ENCODE peak calls at places on chromosomes 6 and 20, in nine cellular contexts. One of them, this sample, is unnamed. For H3K36me3, the result is how much of the 10 kb centered on the place peaks cover.

GRCh38 chr6:129120856-129121255 is 237.9 kb downstream of the LAMA2 start:
- DNase-seq in pancreas: no peak
- DNase-seq in astrocyte: no peak
- DNase-seq in OCI-LY7: no peak
- DNase-seq in fibroblast of lung: no peak
- DNase-seq in upper lobe of right lung: no peak
- DNase-seq in ascending aorta: no peak
- DNase-seq in left ventricle myocardium inferior: no peak
- DNase-seq in heart left ventricle: no peak
- DNase-seq in this sample: no peak

GRCh38 chr6:81881660-81882059 is 129.2 kb upstream of the TENT5A start:
- DNase-seq in pancreas: no peak
- DNase-seq in astrocyte: no peak
- DNase-seq in OCI-LY7: no peak
- DNase-seq in fibroblast of lung: no peak
- DNase-seq in upper lobe of right lung: no peak
- DNase-seq in ascending aorta: no peak
- DNase-seq in left ventricle myocardium inferior: no peak
- DNase-seq in heart left ventricle: no peak
- DNase-seq in this sample: no peak

GRCh38 chr20:3801846-3802245 is 5.7 kb downstream of the CDC25B start:
- DNase-seq in pancreas: no peak
- DNase-seq in astrocyte: no peak
- DNase-seq in OCI-LY7: no peak
- DNase-seq in fibroblast of lung: no peak
- DNase-seq in upper lobe of right lung: no peak
- DNase-seq in ascending aorta: no peak
- DNase-seq in left ventricle myocardium inferior: no peak
- DNase-seq in heart left ventricle: no peak
- DNase-seq in this sample: no peak

GRCh38 chr6:128554302-128554701 is 33.9 kb upstream of the PTPRK start:
- DNase-seq in pancreas: no peak
- DNase-seq in astrocyte: no peak
- DNase-seq in OCI-LY7: no peak
- DNase-seq in fibroblast of lung: peak
- DNase-seq in upper lobe of right lung: no peak
- DNase-seq in ascending aorta: no peak
- DNase-seq in left ventricle myocardium inferior: no peak
- DNase-seq in heart left ventricle: no peak
- DNase-seq in this sample: peak

GRCh38 chr20:19710336-19710721 is 47.7 kb upstream of the RIN2 start:
- DNase-seq in pancreas: no peak
- DNase-seq in astrocyte: no peak
- DNase-seq in OCI-LY7: no peak
- DNase-seq in fibroblast of lung: peak
- DNase-seq in upper lobe of right lung: no peak
- DNase-seq in ascending aorta: peak
- DNase-seq in left ventricle myocardium inferior: no peak
- DNase-seq in heart left ventricle: no peak
- DNase-seq in this sample: no peak

GRCh38 chr20:1122388-1123315 is 4.2 kb downstream of the PSMF1 start:
- DNase-seq in pancreas: no peak
- DNase-seq in astrocyte: peak
- DNase-seq in OCI-LY7: no peak
- DNase-seq in fibroblast of lung: peak
- DNase-seq in upper lobe of right lung: peak
- DNase-seq in ascending aorta: no peak
- DNase-seq in left ventricle myocardium inferior: peak
- DNase-seq in heart left ventricle: peak
- DNase-seq in this sample: peak

GRCh38 chr6:29696147-29697129 is 15.5 kb upstream of the ZFP57 start:
- DNase-seq in pancreas: no peak
- DNase-seq in astrocyte: no peak
- DNase-seq in OCI-LY7: no peak
- DNase-seq in fibroblast of lung: no peak
- DNase-seq in upper lobe of right lung: no peak
- DNase-seq in ascending aorta: no peak
- DNase-seq in left ventricle myocardium inferior: no peak
- DNase-seq in heart left ventricle: no peak
- DNase-seq in this sample: peak

GRCh38 chr6:68559716-68560115 is 75.4 kb upstream of the ADGRB3 start:
- DNase-seq in pancreas: no peak
- DNase-seq in astrocyte: peak
- DNase-seq in OCI-LY7: no peak
- DNase-seq in fibroblast of lung: peak
- DNase-seq in upper lobe of right lung: no peak
- DNase-seq in ascending aorta: no peak
- DNase-seq in left ventricle myocardium inferior: no peak
- DNase-seq in heart left ventricle: no peak
- DNase-seq in this sample: no peak

GRCh38 chr6:116557863-116558262 is 4.3 kb downstream of the CALHM4 start:
- DNase-seq in pancreas: no peak
- DNase-seq in astrocyte: peak
- DNase-seq in OCI-LY7: no peak
- DNase-seq in fibroblast of lung: peak
- DNase-seq in upper lobe of right lung: no peak
- DNase-seq in ascending aorta: no peak
- DNase-seq in left ventricle myocardium inferior: peak
- DNase-seq in heart left ventricle: peak
- DNase-seq in this sample: peak

GRCh38 chr20:48192109-48192508 is 406.8 kb upstream of the SULF2 start:
- DNase-seq in pancreas: no peak
- DNase-seq in astrocyte: no peak
- DNase-seq in OCI-LY7: no peak
- DNase-seq in fibroblast of lung: no peak
- DNase-seq in upper lobe of right lung: no peak
- DNase-seq in ascending aorta: no peak
- DNase-seq in left ventricle myocardium inferior: no peak
- DNase-seq in heart left ventricle: no peak
- DNase-seq in this sample: no peak

GRCh38 chr20:46772901-46773300 is 63.5 kb downstream of the SLC2A10 start:
- DNase-seq in pancreas: no peak
- DNase-seq in astrocyte: no peak
- DNase-seq in OCI-LY7: no peak
- DNase-seq in fibroblast of lung: no peak
- DNase-seq in upper lobe of right lung: no peak
- DNase-seq in ascending aorta: no peak
- DNase-seq in left ventricle myocardium inferior: no peak
- DNase-seq in heart left ventricle: no peak
- DNase-seq in this sample: no peak

DNA sequence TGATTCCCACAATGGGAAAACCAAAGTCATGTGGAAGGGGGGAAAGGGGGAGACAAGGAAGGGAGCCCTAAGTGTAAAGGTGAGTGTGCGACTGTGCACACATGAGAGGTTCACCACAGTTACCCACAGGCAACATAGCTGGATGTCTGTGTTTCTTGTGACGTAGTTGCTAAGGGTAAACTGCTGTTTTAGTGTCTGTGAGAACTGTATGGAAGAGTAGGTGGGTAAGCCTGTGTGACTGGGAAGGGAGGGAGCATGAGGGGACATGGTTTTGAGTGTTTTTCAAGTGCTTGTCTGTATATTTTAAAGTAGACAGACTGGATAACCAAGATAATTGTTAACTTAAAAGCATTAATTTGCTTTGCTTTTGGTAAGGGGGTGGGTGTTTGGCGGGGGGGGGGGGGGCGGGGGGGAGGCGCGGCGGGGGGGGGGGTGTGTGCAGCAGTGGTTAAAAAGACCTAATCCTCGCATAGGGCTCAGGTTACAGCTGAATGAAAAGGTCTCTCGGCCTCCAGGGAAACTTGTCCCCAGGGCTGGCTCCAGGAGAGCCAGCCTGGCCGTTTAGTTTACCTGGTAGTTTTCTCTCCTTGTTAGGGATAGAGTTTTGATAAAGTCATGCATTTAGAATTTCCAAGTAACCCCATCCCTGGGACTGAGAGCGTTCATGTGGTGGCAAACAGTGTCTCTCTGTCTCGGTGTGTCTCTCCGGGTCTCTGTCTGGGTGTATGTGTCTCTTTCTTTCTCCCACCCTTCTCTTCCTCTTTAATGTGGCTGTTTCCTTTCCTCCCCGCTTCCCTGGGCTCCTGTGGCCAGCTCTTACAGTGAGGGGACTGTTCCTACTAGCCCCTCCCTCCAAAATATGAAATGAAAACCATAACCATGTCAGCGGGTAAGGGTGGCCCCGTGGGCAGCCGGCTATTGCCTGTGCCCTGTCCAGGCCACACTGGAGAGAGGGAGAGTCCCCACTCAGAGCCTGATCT is 3.4 kb downstream of the SCUBE3 start:
- DNase-seq in pancreas: no peak
- DNase-seq in astrocyte: no peak
- DNase-seq in OCI-LY7: no peak
- DNase-seq in fibroblast of lung: no peak
- DNase-seq in upper lobe of right lung: no peak
- DNase-seq in ascending aorta: no peak
- DNase-seq in left ventricle myocardium inferior: no peak
- DNase-seq in heart left ventricle: no peak
- DNase-seq in this sample: no peak
- H3K4me3 ChIP-seq in pancreas: no peak
- H3K4me3 ChIP-seq in astrocyte: no peak
- H3K4me3 ChIP-seq in OCI-LY7: no peak
- H3K4me3 ChIP-seq in fibroblast of lung: no peak
- H3K4me3 ChIP-seq in upper lobe of right lung: no peak
- H3K4me3 ChIP-seq in ascending aorta: peak
- H3K4me3 ChIP-seq in left ventricle myocardium inferior: no peak
- H3K4me3 ChIP-seq in heart left ventricle: no peak
- H3K4me3 ChIP-seq in this sample: no peak

DNA sequence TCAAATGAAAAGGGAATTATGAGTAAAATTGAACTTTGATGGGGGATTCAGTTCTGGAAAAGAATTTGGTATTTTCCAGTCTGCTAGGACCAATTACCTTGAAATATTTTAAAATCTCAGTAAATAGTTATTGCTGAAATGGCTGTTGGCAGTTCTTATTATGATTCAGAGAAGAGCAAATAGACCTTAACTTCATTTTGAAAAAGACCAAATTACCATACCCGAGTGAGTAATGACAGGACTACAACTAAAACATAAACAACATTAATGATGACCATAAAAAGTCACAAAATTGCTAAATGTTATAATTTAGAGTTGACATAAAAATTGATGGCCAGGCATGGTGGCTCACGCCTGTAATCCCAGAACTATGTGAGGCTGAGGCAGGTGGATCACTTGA is 21.7 kb downstream of the TRIM38 start:
- DNase-seq in pancreas: no peak
- DNase-seq in astrocyte: no peak
- DNase-seq in OCI-LY7: no peak
- DNase-seq in fibroblast of lung: no peak
- DNase-seq in upper lobe of right lung: no peak
- DNase-seq in ascending aorta: no peak
- DNase-seq in left ventricle myocardium inferior: no peak
- DNase-seq in heart left ventricle: no peak
- DNase-seq in this sample: no peak
- H3K36me3 ChIP-seq in pancreas: under half
- H3K36me3 ChIP-seq in astrocyte: under half
- H3K36me3 ChIP-seq in OCI-LY7: half or more
- H3K36me3 ChIP-seq in fibroblast of lung: under half
- H3K36me3 ChIP-seq in upper lobe of right lung: half or more
- H3K36me3 ChIP-seq in ascending aorta: under half
- H3K36me3 ChIP-seq in left ventricle myocardium inferior: under half
- H3K36me3 ChIP-seq in heart left ventricle: under half
- H3K36me3 ChIP-seq in this sample: under half

GRCh38 chr6:161442381-161442858 is 168.6 kb upstream of the AGPAT4 start:
- DNase-seq in pancreas: no peak
- DNase-seq in astrocyte: no peak
- DNase-seq in OCI-LY7: no peak
- DNase-seq in fibroblast of lung: no peak
- DNase-seq in upper lobe of right lung: no peak
- DNase-seq in ascending aorta: no peak
- DNase-seq in left ventricle myocardium inferior: no peak
- DNase-seq in heart left ventricle: no peak
- DNase-seq in this sample: no peak

GRCh38 chr6:161443868-161444267 is 170.0 kb upstream of the AGPAT4 start:
- DNase-seq in pancreas: no peak
- DNase-seq in astrocyte: peak
- DNase-seq in OCI-LY7: no peak
- DNase-seq in fibroblast of lung: no peak
- DNase-seq in upper lobe of right lung: no peak
- DNase-seq in ascending aorta: no peak
- DNase-seq in left ventricle myocardium inferior: no peak
- DNase-seq in heart left ventricle: peak
- DNase-seq in this sample: no peak

GRCh38 chr6:161444966-161445799 is 171.3 kb upstream of the AGPAT4 start:
- DNase-seq in pancreas: no peak
- DNase-seq in astrocyte: peak
- DNase-seq in OCI-LY7: no peak
- DNase-seq in fibroblast of lung: peak
- DNase-seq in upper lobe of right lung: peak
- DNase-seq in ascending aorta: no peak
- DNase-seq in left ventricle myocardium inferior: no peak
- DNase-seq in heart left ventricle: no peak
- DNase-seq in this sample: no peak

GRCh38 chr6:161446296-161446925 is 172.6 kb upstream of the AGPAT4 start:
- DNase-seq in pancreas: no peak
- DNase-seq in astrocyte: no peak
- DNase-seq in OCI-LY7: no peak
- DNase-seq in fibroblast of lung: no peak
- DNase-seq in upper lobe of right lung: no peak
- DNase-seq in ascending aorta: no peak
- DNase-seq in left ventricle myocardium inferior: no peak
- DNase-seq in heart left ventricle: no peak
- DNase-seq in this sample: no peak

GRCh38 chr6:161444464-161444863 is 170.6 kb upstream of the AGPAT4 start:
- DNase-seq in pancreas: peak
- DNase-seq in astrocyte: peak
- DNase-seq in OCI-LY7: no peak
- DNase-seq in fibroblast of lung: peak
- DNase-seq in upper lobe of right lung: no peak
- DNase-seq in ascending aorta: no peak
- DNase-seq in left ventricle myocardium inferior: no peak
- DNase-seq in heart left ventricle: no peak
- DNase-seq in this sample: peak
- TF ChIP-seq CTCF in pancreas: no peak
- TF ChIP-seq CTCF in astrocyte: peak
- TF ChIP-seq CTCF in OCI-LY7: no peak
- TF ChIP-seq CTCF in fibroblast of lung: peak
- TF ChIP-seq CTCF in upper lobe of right lung: no peak
- TF ChIP-seq CTCF in ascending aorta: no peak
- TF ChIP-seq CTCF in left ventricle myocardium inferior: peak
- TF ChIP-seq CTCF in heart left ventricle: no peak
- TF ChIP-seq CTCF in this sample: peak

GRCh38 chr6:123904228-123904627 is 100.6 kb downstream of the NKAIN2 start:
- DNase-seq in pancreas: no peak
- DNase-seq in astrocyte: no peak
- DNase-seq in OCI-LY7: no peak
- DNase-seq in fibroblast of lung: no peak
- DNase-seq in upper lobe of right lung: no peak
- DNase-seq in ascending aorta: no peak
- DNase-seq in left ventricle myocardium inferior: no peak
- DNase-seq in heart left ventricle: no peak
- DNase-seq in this sample: no peak

GRCh38 chr6:123899745-123900144 is 96.1 kb downstream of the NKAIN2 start:
- DNase-seq in pancreas: no peak
- DNase-seq in astrocyte: no peak
- DNase-seq in OCI-LY7: no peak
- DNase-seq in fibroblast of lung: no peak
- DNase-seq in upper lobe of right lung: no peak
- DNase-seq in ascending aorta: no peak
- DNase-seq in left ventricle myocardium inferior: no peak
- DNase-seq in heart left ventricle: no peak
- DNase-seq in this sample: no peak

GRCh38 chr6:123898669-123899068 is 95.0 kb downstream of the NKAIN2 start:
- DNase-seq in pancreas: no peak
- DNase-seq in astrocyte: no peak
- DNase-seq in OCI-LY7: no peak
- DNase-seq in fibroblast of lung: no peak
- DNase-seq in upper lobe of right lung: no peak
- DNase-seq in ascending aorta: no peak
- DNase-seq in left ventricle myocardium inferior: no peak
- DNase-seq in heart left ventricle: no peak
- DNase-seq in this sample: no peak

GRCh38 chr6:123901441-123901840 is 97.8 kb downstream of the NKAIN2 start:
- DNase-seq in pancreas: no peak
- DNase-seq in astrocyte: no peak
- DNase-seq in OCI-LY7: no peak
- DNase-seq in fibroblast of lung: no peak
- DNase-seq in upper lobe of right lung: no peak
- DNase-seq in ascending aorta: no peak
- DNase-seq in left ventricle myocardium inferior: no peak
- DNase-seq in heart left ventricle: no peak
- DNase-seq in this sample: no peak
- H3K4me3 ChIP-seq in pancreas: no peak
- H3K4me3 ChIP-seq in astrocyte: no peak
- H3K4me3 ChIP-seq in OCI-LY7: no peak
- H3K4me3 ChIP-seq in fibroblast of lung: no peak
- H3K4me3 ChIP-seq in upper lobe of right lung: no peak
- H3K4me3 ChIP-seq in ascending aorta: no peak
- H3K4me3 ChIP-seq in left ventricle myocardium inferior: no peak
- H3K4me3 ChIP-seq in heart left ventricle: no peak
- H3K4me3 ChIP-seq in this sample: no peak

This sample was measured in bronchial epithelial cell.